ENCODE peak calls at places on chromosomes 11 and 22, in ten cellular contexts. G is lower leg skin; R is transverse colon; I is COR-L47; P is GF-D8; Z is mesenteric fat pad; F is stromal cell of bone marrow; Y is RPMI7951; V is activated naive CD8-positive, alpha-beta T cell treated with anti-CD3 and anti-CD28 coated beads, Interleukin-2, amount 50 U/mL, for 24 hours; H is A172. A is an unnamed sample.
A peak's percentile ranks its signal among the peaks of the same experiment; 100 is the strongest.

GRCh38 chr11:5443835-5444393 is 2.6 kb upstream of the OR51I1 start:
- DNase-seq in V (no peak), Y (no peak), P (no peak), R (no peak), I (no peak), H (no peak), F (no peak), Z (no peak), G (no peak), A (no peak)

GRCh38 chr11:64358907-64359711 is at the start of gene RPS6KA4:
- DNase-seq in G (no peak), F (no peak), I (peak; percentile 42), P (no peak), R (peak; percentile 73), Z (no peak), Y (peak; percentile 68), H (peak; percentile 40), V (peak; percentile 68), A (peak; percentile 65)

GRCh38 chr11:74699615-74700396 is 31.4 kb downstream of the CHRDL2 start:
- DNase-seq in V (no peak), I (no peak), H (no peak), Y (no peak), P (no peak), R (no peak), G (no peak), F (no peak), Z (no peak), A (no peak)

GRCh38 chr11:8225589-8226036 is 38.1 kb downstream of the LMO1 start:
- DNase-seq in R (peak; percentile 73), V (peak; percentile 76), Y (peak; percentile 41), F (no peak), G (peak; percentile 63), H (peak; percentile 63), Z (no peak), P (no peak), I (peak; percentile 49), A (peak; percentile 73)

GRCh38 chr22:30192427-30192826 is 54.1 kb downstream of the LIF start:
- DNase-seq in Z (no peak), Y (no peak), H (no peak), G (no peak), R (no peak), F (no peak), P (no peak), V (no peak), I (no peak), A (no peak)

GRCh38 chr22:44276041-44276440 is 36.7 kb downstream of the SHISAL1 start:
- DNase-seq in H (no peak), R (no peak), Z (no peak), Y (no peak), I (no peak), V (no peak), F (no peak), G (no peak), P (no peak), A (no peak)

GRCh38 chr22:47465809-47466208 is 703.4 kb downstream of the TBC1D22A start:
- DNase-seq in H (no peak), F (no peak), V (no peak), R (no peak), Z (no peak), P (no peak), G (no peak), Y (no peak), I (no peak), A (no peak)

GRCh38 chr11:123381817-123382554 is 48.1 kb upstream of the GRAMD1B start:
- DNase-seq in G (no peak), Z (no peak), F (no peak), P (no peak), R (no peak), Y (no peak), I (no peak), V (peak; percentile 68), H (no peak), A (no peak)

GRCh38 chr11:77634724-77635123 is 2.9 kb downstream of the CLNS1A start:
- DNase-seq in G (no peak), Z (no peak), Y (no peak), P (peak; percentile 80), R (no peak), I (no peak), V (no peak), F (no peak), H (no peak), A (no peak)

GRCh38 chr11:76327223-76327622 is 53.7 kb downstream of the THAP12 start:
- DNase-seq in Z (no peak), H (no peak), V (no peak), F (no peak), P (no peak), I (no peak), R (no peak), G (no peak), Y (no peak), A (no peak)

GRCh38 chr11:114607753-114608459 is 12.3 kb upstream of the NXPE4 start:
- DNase-seq in Z (no peak), P (no peak), G (peak; percentile 1), R (no peak), V (no peak), Y (no peak), F (no peak), I (no peak), H (no peak), A (no peak)

GRCh38 chr11:11211186-11211585 is 141.9 kb downstream of the CSNK2A3 start:
- DNase-seq in Y (peak; percentile 42), I (no peak), V (no peak), Z (no peak), F (no peak), R (no peak), P (no peak), H (no peak), G (no peak), A (peak; percentile 63)

GRCh38 chr22:50702261-50702671 is 29.6 kb downstream of the SHANK3 start:
- DNase-seq in F (no peak), G (no peak), V (no peak), Y (no peak), I (no peak), Z (no peak), P (no peak), R (no peak), H (no peak), A (no peak)

GRCh38 chr22:46807458-46807857 is 45.0 kb downstream of the TBC1D22A start:
- DNase-seq in V (no peak), Z (no peak), Y (no peak), R (no peak), H (no peak), I (no peak), P (no peak), G (no peak), F (no peak), A (no peak)

GRCh38 chr11:88300888-88301477 is 36.6 kb downstream of the CTSC start:
- DNase-seq in Z (no peak), P (no peak), R (no peak), I (no peak), H (no peak), Y (no peak), F (no peak), G (no peak), V (no peak), A (peak; percentile 29)

GRCh38 chr11:118878187-118878586 is 5.5 kb upstream of the CXCR5 start:
- DNase-seq in P (peak; percentile 77), Z (no peak), F (no peak), H (no peak), V (no peak), G (no peak), I (no peak), R (no peak), Y (no peak), A (no peak)

GRCh38 chr11:117222991-117223740 is 8.7 kb downstream of the PCSK7 start:
- DNase-seq in I (no peak), V (no peak), Z (peak; percentile 41), G (no peak), Y (no peak), R (no peak), P (no peak), F (no peak), H (no peak), A (no peak)

GRCh38 chr22:19477321-19478085 is 1.5 kb downstream of the UFD1 start:
- DNase-seq in V (no peak), P (no peak), F (no peak), Y (peak; percentile 11), R (no peak), Z (no peak), I (no peak), H (no peak), G (no peak), A (no peak)

GRCh38 chr11:46331653-46331984 is 15.6 kb upstream of the DGKZ start:
- DNase-seq in H (no peak), G (no peak), P (no peak), Z (no peak), V (peak; percentile 28), F (no peak), I (no peak), R (no peak), Y (no peak), A (no peak)